ENCODE peak calls at places on chromosomes 3 and 15, in five cellular contexts. F is T-helper 2 cell, E is NCI-H2171, D is cardiac fibroblast, X is T follicular helper cell. I is an unnamed sample.

GRCh38 chr3:29686889-29687592 is 406.2 kb downstream of the RBMS3 start:
- DNase-seq in D (peak), X (no peak), E (no peak), F (no peak), I (no peak)

GRCh38 chr3:177599331-177599730 is 402.0 kb upstream of the TBL1XR1 start:
- DNase-seq in F (no peak), X (no peak), D (no peak), E (no peak), I (no peak)

GRCh38 chr15:83698294-83698693 is 44.4 kb downstream of the ADAMTSL3 start:
- DNase-seq in D (peak), F (no peak), X (no peak), E (no peak), I (peak)

GRCh38 chr3:52406791-52407510 is 38.0 kb downstream of the SEMA3G start:
- DNase-seq in F (no peak), E (no peak), X (no peak), D (no peak), I (no peak)

GRCh38 chr3:80263260-80263659 is 495.5 kb upstream of the ROBO1 start:
- DNase-seq in X (no peak), D (no peak), E (no peak), F (no peak), I (no peak)

GRCh38 chr3:63967675-63968611 is 55.4 kb downstream of the PSMD6 start:
- DNase-seq in F (peak), D (peak), E (no peak), X (peak), I (peak)

GRCh38 chr3:141401584-141402475 is 33.5 kb downstream of the ZBTB38 start:
- DNase-seq in D (no peak), E (peak), X (no peak), F (peak), I (no peak)

GRCh38 chr3:53570709-53571108 is 76.3 kb downstream of the CACNA1D start:
- DNase-seq in F (no peak), E (no peak), X (no peak), D (peak), I (peak)

GRCh38 chr3:36903119-36903882 is 41.6 kb downstream of the TRANK1 start:
- DNase-seq in F (no peak), X (no peak), E (no peak), D (no peak), I (no peak)

GRCh38 chr3:155233213-155233612 is 60.3 kb downstream of the STRIT1 start:
- DNase-seq in E (no peak), F (no peak), X (no peak), D (peak), I (peak)

GRCh38 chr3:187185759-187186158 is 11.5 kb upstream of the RTP1 start:
- DNase-seq in E (no peak), F (no peak), X (no peak), D (no peak), I (no peak)

GRCh38 chr3:4533489-4534443 is 40.6 kb downstream of the ITPR1 start:
- DNase-seq in F (no peak), D (no peak), X (no peak), E (no peak), I (no peak)

GRCh38 chr3:116453676-116454346 is 8.5 kb upstream of the LSAMP start:
- DNase-seq in X (no peak), E (no peak), D (peak), F (no peak), I (peak)

GRCh38 chr15:40329804-40330203 is 6.3 kb downstream of the INAFM2 start:
- DNase-seq in X (no peak), F (no peak), D (peak), E (no peak), I (no peak)

GRCh38 chr15:81966628-81967027 is 79.2 kb downstream of the MEX3B start:
- DNase-seq in X (no peak), D (no peak), F (no peak), E (no peak), I (no peak)

GRCh38 chr3:29696311-29696710 is 415.4 kb downstream of the RBMS3 start:
- DNase-seq in F (no peak), E (no peak), X (no peak), D (peak), I (peak)

GRCh38 chr3:61997112-61997511 is 376.2 kb downstream of the FEZF2 start:
- DNase-seq in X (no peak), D (no peak), F (no peak), E (no peak), I (no peak)

GRCh38 chr3:60240558-60240957 is 1010.7 kb downstream of the FHIT start:
- DNase-seq in E (no peak), D (no peak), X (no peak), F (no peak), I (no peak)

GRCh38 chr15:85880501-85881190 is 85.9 kb upstream of the KLHL25 start:
- DNase-seq in F (no peak), D (no peak), X (no peak), E (no peak), I (no peak)

GRCh38 chr15:84725001-84725491 is 9.1 kb upstream of the SEC11A start:
- DNase-seq in E (no peak), D (peak), F (no peak), X (no peak), I (no peak)

GRCh38 chr3:159418571-159419526 is 569.8 kb upstream of the IL12A start:
- DNase-seq in D (peak), F (no peak), X (no peak), E (no peak), I (peak)

GRCh38 chr3:46733026-46733800 is 15.5 kb upstream of the PRSS50 start:
- DNase-seq in D (peak), F (no peak), X (no peak), E (no peak), I (peak)

GRCh38 chr3:13145826-13146642 is 72.8 kb upstream of the IQSEC1 start:
- DNase-seq in X (no peak), E (no peak), D (no peak), F (no peak), I (no peak)

GRCh38 chr15:38129531-38130199 is 123.0 kb upstream of the SPRED1 start:
- DNase-seq in E (no peak), D (peak), F (no peak), X (no peak), I (peak)

GRCh38 chr3:101384426-101384825 is 64.1 kb upstream of the IMPG2 start:
- DNase-seq in E (no peak), D (no peak), X (no peak), F (no peak), I (no peak)

GRCh38 chr3:57298041-57298440 is 5.6 kb upstream of the ASB14 start:
- DNase-seq in X (no peak), E (no peak), D (peak), F (no peak), I (peak)

I was measured in MCF 10A.